ENCODE peak calls at places on chromosomes 12 and 14, in ten cellular contexts. S is left lung, I is spleen, K is heart left ventricle, O is colonic mucosa, G is left ventricle myocardium inferior, E is transverse colon, J is pancreas, Z is sigmoid colon, P is upper lobe of right lung. W is an unnamed sample.

GRCh38 chr12:33752854-33753253 is 269.4 kb upstream of the ALG10 start:
- DNase-seq in S (no peak), I (no peak), K (no peak), O (no peak), G (no peak), E (no peak), J (no peak), Z (no peak), P (no peak), W (no peak)

GRCh38 chr12:25812295-25812694 is 146.2 kb upstream of the RASSF8 start:
- DNase-seq in S (no peak), I (no peak), K (no peak), O (no peak), G (no peak), E (no peak), J (no peak), Z (no peak), P (no peak), W (no peak)

GRCh38 chr12:81094718-81095360 is 17.0 kb downstream of the ACSS3 start:
- DNase-seq in S (no peak), I (no peak), K (no peak), O (no peak), G (no peak), E (no peak), J (no peak), Z (no peak), P (no peak), W (no peak)

GRCh38 chr14:105092912-105093425 is 27.7 kb upstream of the GPR132 start:
- DNase-seq in S (peak; percentile 91), I (peak; percentile 92), K (peak; percentile 78), O (peak; percentile 59), G (peak; percentile 72), E (peak; percentile 76), J (peak; percentile 85), Z (peak; percentile 82), P (peak; percentile 88), W (peak; percentile 79)

GRCh38 chr12:21599143-21599999 is 5.3 kb downstream of the GYS2 start:
- DNase-seq in S (no peak), I (no peak), K (no peak), O (no peak), G (no peak), E (no peak), J (no peak), Z (no peak), P (no peak), W (no peak)

GRCh38 chr12:3226285-3226684 is 149.1 kb downstream of the TSPAN9 start:
- DNase-seq in S (no peak), I (no peak), K (no peak), O (no peak), G (no peak), E (no peak), J (no peak), Z (no peak), P (no peak), W (no peak)

GRCh38 chr12:105278043-105278697 is 42.2 kb upstream of the APPL2 start:
- DNase-seq in S (no peak), I (no peak), K (no peak), O (no peak), G (no peak), E (no peak), J (no peak), Z (no peak), P (no peak), W (no peak)

GRCh38 chr12:16531623-16532022 is 74.3 kb downstream of the LMO3 start:
- DNase-seq in S (no peak), I (no peak), K (no peak), O (no peak), G (no peak), E (peak; percentile 8), J (no peak), Z (no peak), P (no peak), W (no peak)

GRCh38 chr14:26128931-26129674 is 468.7 kb downstream of the NOVA1 start:
- DNase-seq in S (no peak), I (no peak), K (no peak), O (no peak), G (no peak), E (no peak), J (no peak), Z (no peak), P (no peak), W (no peak)

GRCh38 chr14:48323655-48324054 is 648.2 kb upstream of the MDGA2 start:
- DNase-seq in S (no peak), I (no peak), K (no peak), O (no peak), G (no peak), E (no peak), J (no peak), Z (no peak), P (no peak), W (no peak)

GRCh38 chr14:61561144-61561543 is 134.2 kb upstream of the HIF1A start:
- DNase-seq in S (no peak), I (no peak), K (no peak), O (no peak), G (no peak), E (no peak), J (no peak), Z (no peak), P (no peak), W (no peak)

GRCh38 chr12:71782007-71782406 is 27.3 kb downstream of the RAB21 start:
- DNase-seq in S (no peak), I (no peak), K (no peak), O (no peak), G (no peak), E (no peak), J (no peak), Z (no peak), P (no peak), W (no peak)

GRCh38 chr12:130538343-130539095 is 177.6 kb downstream of the RIMBP2 start:
- DNase-seq in S (no peak), I (no peak), K (no peak), O (no peak), G (no peak), E (no peak), J (no peak), Z (no peak), P (no peak), W (no peak)

GRCh38 chr12:124834822-124835221 is 28.8 kb downstream of the SCARB1 start:
- DNase-seq in S (no peak), I (no peak), K (no peak), O (no peak), G (no peak), E (no peak), J (no peak), Z (no peak), P (no peak), W (no peak)

GRCh38 chr14:31201111-31201510 is 6.5 kb downstream of the HECTD1 start:
- DNase-seq in S (no peak), I (no peak), K (no peak), O (no peak), G (no peak), E (no peak), J (no peak), Z (no peak), P (no peak), W (no peak)

GRCh38 chr14:27672047-27672446 is 1074.2 kb upstream of the NOVA1 start:
- DNase-seq in S (no peak), I (no peak), K (no peak), O (no peak), G (no peak), E (no peak), J (no peak), Z (no peak), P (no peak), W (no peak)

GRCh38 chr12:15154108-15154507 is 67.1 kb downstream of the RERG start:
- DNase-seq in S (no peak), I (no peak), K (no peak), O (no peak), G (no peak), E (no peak), J (no peak), Z (no peak), P (no peak), W (no peak)
- H3K27ac ChIP-seq in S (no peak overlapping the region), I (no peak overlapping the region), K (no peak overlapping the region), O (no peak overlapping the region), G (peak overlapping the region; percentile 31), E (peak overlapping the region; percentile 62), J (no peak overlapping the region), Z (peak overlapping the region; percentile 74), P (no peak overlapping the region), W (peak overlapping the region; percentile 46)

DNA sequence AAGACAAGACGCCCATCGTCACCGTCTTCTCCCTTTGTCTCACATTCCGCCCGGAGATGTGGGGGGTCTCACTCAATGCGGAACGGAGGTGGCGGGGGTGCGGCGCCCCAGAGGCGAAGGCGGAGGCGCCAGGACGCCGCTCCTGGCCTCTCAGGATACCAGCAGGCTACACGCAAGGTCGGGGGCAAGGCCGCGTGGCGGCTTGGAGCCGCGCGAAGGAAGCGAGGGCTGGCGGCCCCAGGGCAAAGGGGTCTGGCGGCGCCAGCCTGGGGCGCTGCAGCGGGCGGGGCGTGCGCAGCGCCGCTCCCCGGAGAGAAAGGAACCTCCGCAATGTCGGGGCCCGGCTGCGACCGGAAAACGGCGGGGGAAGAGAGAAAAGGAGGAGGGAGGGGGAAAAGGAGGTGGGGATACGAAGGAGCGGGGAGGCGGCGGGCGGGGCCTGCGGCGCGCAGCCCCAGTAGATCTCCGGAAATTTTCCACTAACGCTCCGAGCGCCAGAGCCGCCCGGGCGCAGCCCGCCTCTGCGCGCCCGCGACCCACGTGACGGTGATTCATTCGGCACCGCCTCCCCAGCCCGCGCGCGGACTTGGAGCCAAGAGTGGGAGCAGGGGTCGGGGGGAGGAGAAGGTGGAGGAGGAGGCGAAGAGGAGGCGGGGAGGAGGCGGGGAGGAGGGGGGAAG is 10.5 kb upstream of the SLC38A2 start:
- DNase-seq in S (peak; percentile 99), I (peak; percentile 98), K (peak; percentile 98), O (peak; percentile 97), G (peak; percentile 97), E (peak; percentile 98), J (peak; percentile 98), Z (peak; percentile 99), P (peak; percentile 99), W (peak; percentile 99)
- TF ChIP-seq CTCF in S (no peak), I (no peak), K (peak; percentile 32), O (no peak), G (peak; percentile 39), E (peak; percentile 10), J (no peak), Z (no peak), P (peak; percentile 22), W (no peak)

DNA sequence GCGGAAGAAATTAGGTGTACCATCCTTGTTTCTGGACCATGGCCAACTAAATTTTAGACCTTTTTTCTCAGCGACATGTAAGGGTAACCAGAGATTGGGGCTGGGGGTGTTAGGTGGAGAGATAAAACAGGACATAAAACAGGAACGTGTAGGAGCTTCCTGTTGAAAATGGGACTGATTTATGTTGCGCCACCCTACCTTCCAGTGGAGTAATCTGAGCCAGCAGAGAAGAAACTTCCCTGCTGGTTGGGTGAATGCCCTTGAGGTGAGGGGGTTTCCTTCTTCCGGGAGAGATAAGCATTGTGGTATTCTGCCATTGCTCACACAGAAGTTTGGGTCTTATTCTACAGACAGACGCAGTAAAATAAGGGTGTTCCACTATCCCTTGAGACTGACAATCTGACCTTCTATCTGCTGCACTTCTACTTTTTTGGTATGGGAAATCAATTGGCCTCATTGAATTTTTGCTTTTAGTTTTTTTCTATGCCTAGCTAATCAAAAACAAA is 417.6 kb downstream of the PCNX1 start:
- DNase-seq in S (no peak), I (no peak), K (no peak), O (peak; percentile 67), G (no peak), E (peak; percentile 37), J (no peak), Z (no peak), P (no peak), W (no peak)
- H3K27ac ChIP-seq in S (peak overlapping the region; percentile 31), I (peak overlapping the region; percentile 99), K (no peak overlapping the region), O (no peak overlapping the region), G (no peak overlapping the region), E (no peak overlapping the region), J (no peak overlapping the region), Z (peak overlapping the region; percentile 24), P (no peak overlapping the region), W (no peak overlapping the region)

GRCh38 chr12:93990832-93991748 is 157.3 kb upstream of the PLXNC1 start:
- DNase-seq in S (no peak), I (no peak), K (peak; percentile 70), O (peak; percentile 23), G (peak; percentile 39), E (no peak), J (no peak), Z (peak; percentile 71), P (no peak), W (no peak)
- TF ChIP-seq CTCF in S (no peak), I (no peak), K (peak; percentile 55), O (no peak), G (peak; percentile 66), E (no peak), J (no peak), Z (no peak), P (peak; percentile 18), W (no peak)

W was measured in coronary artery.